ENCODE peak calls at places on chromosome 2, in four cellular contexts. L, M, S and I are unnamed samples.
A peak's percentile ranks its signal among the peaks of the same experiment; 100 is the strongest.

GRCh38 chr2:211033765-211034164 is 477.4 kb downstream of the CPS1 start:
- DNase-seq in L (peak; percentile 35), S (peak; percentile 22), M (no peak), I (peak; percentile 13)

GRCh38 chr2:65057391-65058052 is 1.3 kb downstream of the CEP68 start:
- DNase-seq in L (peak; percentile 67), M (peak; percentile 80), S (no peak), I (no peak)

GRCh38 chr2:57880967-57881366 is 165.6 kb upstream of the VRK2 start:
- DNase-seq in S (no peak), M (no peak), L (no peak), I (no peak)

GRCh38 chr2:18834341-18834740 is 245.0 kb upstream of the NT5C1B start:
- DNase-seq in L (no peak), M (no peak), S (no peak), I (no peak)

GRCh38 chr2:2222931-2223330 is 108.1 kb downstream of the MYT1L start:
- DNase-seq in M (no peak), S (no peak), L (no peak), I (no peak)

GRCh38 chr2:218722876-218723477 is 12.3 kb downstream of the TTLL4 start:
- DNase-seq in M (no peak), S (no peak), L (no peak), I (no peak)

GRCh38 chr2:204258900-204259299 is 286.4 kb upstream of the PARD3B start:
- DNase-seq in L (no peak), M (no peak), S (no peak), I (no peak)

GRCh38 chr2:235677276-235677788 is 183.5 kb downstream of the AGAP1 start:
- DNase-seq in M (no peak), L (no peak), S (no peak), I (no peak)

GRCh38 chr2:171763602-171764001 is 76.3 kb downstream of the DYNC1I2 start:
- DNase-seq in M (no peak), S (no peak), L (no peak), I (no peak)

GRCh38 chr2:216404010-216404618 is 8.2 kb upstream of the SMARCAL1 start:
- DNase-seq in L (peak; percentile 24), S (no peak), M (peak; percentile 80), I (peak; percentile 45)

GRCh38 chr2:28687640-28688039 is 64.0 kb upstream of the PPP1CB start:
- DNase-seq in M (no peak), S (no peak), L (no peak), I (no peak)

GRCh38 chr2:184560603-184561002 is 37.7 kb upstream of the ZNF804A start:
- DNase-seq in M (no peak), S (no peak), L (no peak), I (no peak)

GRCh38 chr2:146532748-146533147 is 1312.1 kb upstream of the ACVR2A start:
- DNase-seq in M (no peak), L (no peak), S (peak; percentile 22), I (no peak)

GRCh38 chr2:19346983-19347618 is 11.3 kb downstream of the OSR1 start:
- DNase-seq in L (peak; percentile 21), M (no peak), S (no peak), I (no peak)

GRCh38 chr2:130337735-130338325 is 4.9 kb upstream of the IMP4 start:
- DNase-seq in L (no peak), M (no peak), S (no peak), I (no peak)

GRCh38 chr2:24579053-24579803 is 88.2 kb downstream of the NCOA1 start:
- DNase-seq in S (no peak), M (no peak), L (no peak), I (no peak)

GRCh38 chr2:60674524-60675165 is 81.4 kb upstream of the PAPOLG start:
- DNase-seq in L (peak; percentile 55), S (peak; percentile 94), M (peak; percentile 92), I (peak; percentile 77)

GRCh38 chr2:120736202-120736954 is 710 bp downstream of the GLI2 start:
- DNase-seq in L (no peak), S (peak; percentile 38), M (peak; percentile 47), I (no peak)

GRCh38 chr2:225008935-225009334 is 33.3 kb downstream of the DOCK10 start:
- DNase-seq in M (no peak), L (peak; percentile 1), S (peak; percentile 29), I (peak; percentile 29)

GRCh38 chr2:96144481-96145027 is 686 bp downstream of the DUSP2 start:
- DNase-seq in L (no peak), S (peak; percentile 39), M (peak; percentile 83), I (no peak)

GRCh38 chr2:3223080-3223923 is 154.3 kb downstream of the EIPR1 start:
- DNase-seq in L (no peak), S (no peak), M (peak; percentile 94), I (no peak)

GRCh38 chr2:40095003-40095402 is 315.9 kb upstream of the THUMPD2 start:
- DNase-seq in S (no peak), M (no peak), L (no peak), I (no peak)

GRCh38 chr2:178256382-178257053 is 62.2 kb downstream of the OSBPL6 start:
- DNase-seq in L (no peak), M (no peak), S (no peak), I (no peak)

GRCh38 chr2:893311-893710 is 57.3 kb upstream of the SNTG2 start:
- DNase-seq in M (no peak), S (peak; percentile 70), L (no peak), I (peak; percentile 45)

GRCh38 chr2:59900728-59901452 is 652.6 kb downstream of the BCL11A start:
- DNase-seq in S (no peak), L (no peak), M (no peak), I (no peak)